ENCODE peak calls at places on chromosome 20, in six cellular contexts. One of them, this sample, is unnamed.

GRCh38 chr20:36836591-36837329 is 39.2 kb upstream of the TLDC2 start:
- DNase-seq in A673: peak; percentile 82
- DNase-seq in hepatocyte: peak; percentile 71
- DNase-seq in GM23248: peak; percentile 63
- DNase-seq in fibroblast of lung: no peak
- DNase-seq in GM23338: peak; percentile 96
- DNase-seq in this sample: peak; percentile 45

GRCh38 chr20:53708129-53708968 is 114.7 kb upstream of the ZNF217 start:
- DNase-seq in A673: no peak
- DNase-seq in hepatocyte: peak; percentile 28
- DNase-seq in GM23248: peak; percentile 57
- DNase-seq in fibroblast of lung: peak; percentile 92
- DNase-seq in GM23338: no peak
- DNase-seq in this sample: peak; percentile 90

GRCh38 chr20:5531318-5532081 is 214.7 kb upstream of the PROKR2 start:
- DNase-seq in A673: no peak
- DNase-seq in hepatocyte: no peak
- DNase-seq in GM23248: peak; percentile 84
- DNase-seq in fibroblast of lung: peak; percentile 58
- DNase-seq in GM23338: no peak
- DNase-seq in this sample: no peak

GRCh38 chr20:47181056-47181862 is 175.2 kb downstream of the ZMYND8 start:
- DNase-seq in A673: peak; percentile 65
- DNase-seq in hepatocyte: peak; percentile 60
- DNase-seq in GM23248: peak; percentile 86
- DNase-seq in fibroblast of lung: peak; percentile 78
- DNase-seq in GM23338: peak; percentile 83
- DNase-seq in this sample: peak; percentile 36

GRCh38 chr20:61842011-61842410 is 223.7 kb downstream of the TAF4 start:
- DNase-seq in A673: no peak
- DNase-seq in hepatocyte: no peak
- DNase-seq in GM23248: peak; percentile 27
- DNase-seq in fibroblast of lung: no peak
- DNase-seq in GM23338: no peak
- DNase-seq in this sample: no peak

GRCh38 chr20:15576401-15576800 is 996.8 kb downstream of the KIF16B start:
- DNase-seq in A673: no peak
- DNase-seq in hepatocyte: no peak
- DNase-seq in GM23248: peak; percentile 51
- DNase-seq in fibroblast of lung: no peak
- DNase-seq in GM23338: no peak
- DNase-seq in this sample: no peak

GRCh38 chr20:401682-402495 is 6.2 kb upstream of the RBCK1 start:
- DNase-seq in A673: no peak
- DNase-seq in hepatocyte: peak; percentile 87
- DNase-seq in GM23248: peak; percentile 60
- DNase-seq in fibroblast of lung: peak; percentile 48
- DNase-seq in GM23338: no peak
- DNase-seq in this sample: peak; percentile 25

GRCh38 chr20:51237790-51238189 is 214.9 kb upstream of the KCNG1 start:
- DNase-seq in A673: no peak
- DNase-seq in hepatocyte: no peak
- DNase-seq in GM23248: peak; percentile 24
- DNase-seq in fibroblast of lung: no peak
- DNase-seq in GM23338: no peak
- DNase-seq in this sample: no peak

GRCh38 chr20:10463622-10464021 is 28.5 kb downstream of the SLX4IP start:
- DNase-seq in A673: no peak
- DNase-seq in hepatocyte: no peak
- DNase-seq in GM23248: no peak
- DNase-seq in fibroblast of lung: no peak
- DNase-seq in GM23338: no peak
- DNase-seq in this sample: peak; percentile 37

GRCh38 chr20:53691060-53691810 is 97.6 kb upstream of the ZNF217 start:
- DNase-seq in A673: no peak
- DNase-seq in hepatocyte: no peak
- DNase-seq in GM23248: peak; percentile 21
- DNase-seq in fibroblast of lung: peak; percentile 45
- DNase-seq in GM23338: no peak
- DNase-seq in this sample: peak; percentile 98

GRCh38 chr20:44203161-44203560 is 7.4 kb downstream of the OSER1 start:
- DNase-seq in A673: no peak
- DNase-seq in hepatocyte: no peak
- DNase-seq in GM23248: peak; percentile 31
- DNase-seq in fibroblast of lung: peak; percentile 63
- DNase-seq in GM23338: no peak
- DNase-seq in this sample: no peak

GRCh38 chr20:50824137-50824536 is 29.3 kb downstream of the BCAS4 start:
- DNase-seq in A673: no peak
- DNase-seq in hepatocyte: no peak
- DNase-seq in GM23248: peak; percentile 83
- DNase-seq in fibroblast of lung: peak; percentile 90
- DNase-seq in GM23338: no peak
- DNase-seq in this sample: peak; percentile 85

GRCh38 chr20:2299301-2299700 is 3.5 kb downstream of the TGM3 start:
- DNase-seq in A673: no peak
- DNase-seq in hepatocyte: peak; percentile 75
- DNase-seq in GM23248: peak; percentile 44
- DNase-seq in fibroblast of lung: no peak
- DNase-seq in GM23338: no peak
- DNase-seq in this sample: no peak

GRCh38 chr20:13661070-13661687 is 22.4 kb upstream of the TASP1 start:
- DNase-seq in A673: no peak
- DNase-seq in hepatocyte: no peak
- DNase-seq in GM23248: no peak
- DNase-seq in fibroblast of lung: peak; percentile 66
- DNase-seq in GM23338: no peak
- DNase-seq in this sample: no peak

GRCh38 chr20:44068780-44069191 is 118.2 kb downstream of the JPH2 start:
- DNase-seq in A673: no peak
- DNase-seq in hepatocyte: no peak
- DNase-seq in GM23248: no peak
- DNase-seq in fibroblast of lung: no peak
- DNase-seq in GM23338: no peak
- DNase-seq in this sample: no peak

GRCh38 chr20:38870733-38871559 is 55.3 kb upstream of the FAM83D start:
- DNase-seq in A673: no peak
- DNase-seq in hepatocyte: peak; percentile 17
- DNase-seq in GM23248: peak; percentile 53
- DNase-seq in fibroblast of lung: peak; percentile 6
- DNase-seq in GM23338: peak; percentile 42
- DNase-seq in this sample: peak; percentile 69

GRCh38 chr20:58854638-58855471 is 2.3 kb downstream of the GNAS start:
- DNase-seq in A673: no peak
- DNase-seq in hepatocyte: no peak
- DNase-seq in GM23248: peak; percentile 47
- DNase-seq in fibroblast of lung: no peak
- DNase-seq in GM23338: peak; percentile 68
- DNase-seq in this sample: no peak
- TF ChIP-seq EZH2 in A673: peak; percentile 92
- TF ChIP-seq EZH2 in hepatocyte: peak; percentile 85
- TF ChIP-seq EZH2 in GM23248: peak; percentile 13
- TF ChIP-seq EZH2 in fibroblast of lung: peak; percentile 63
- TF ChIP-seq EZH2 in GM23338: peak; percentile 89
- TF ChIP-seq EZH2 in this sample: no peak

GRCh38 chr20:63518946-63519764 is 1.4 kb upstream of the PPDPF start:
- DNase-seq in A673: no peak
- DNase-seq in hepatocyte: no peak
- DNase-seq in GM23248: no peak
- DNase-seq in fibroblast of lung: no peak
- DNase-seq in GM23338: no peak
- DNase-seq in this sample: no peak

GRCh38 chr20:63520594-63520938 is at the start of gene PPDPF:
- DNase-seq in A673: peak; percentile 84
- DNase-seq in hepatocyte: peak; percentile 95
- DNase-seq in GM23248: peak; percentile 91
- DNase-seq in fibroblast of lung: peak; percentile 67
- DNase-seq in GM23338: no peak
- DNase-seq in this sample: peak; percentile 83

GRCh38 chr20:63520939-63521601 is 505 bp downstream of the PPDPF start:
- DNase-seq in A673: peak; percentile 77
- DNase-seq in hepatocyte: peak; percentile 93
- DNase-seq in GM23248: peak; percentile 91
- DNase-seq in fibroblast of lung: peak; percentile 50
- DNase-seq in GM23338: peak; percentile 82
- DNase-seq in this sample: peak; percentile 50

GRCh38 chr20:63518351-63518861 is 2.2 kb upstream of the PPDPF start:
- DNase-seq in A673: no peak
- DNase-seq in hepatocyte: no peak
- DNase-seq in GM23248: no peak
- DNase-seq in fibroblast of lung: no peak
- DNase-seq in GM23338: no peak
- DNase-seq in this sample: no peak

GRCh38 chr20:63519765-63520593 is 586 bp upstream of the PPDPF start:
- DNase-seq in A673: peak; percentile 68
- DNase-seq in hepatocyte: peak; percentile 80
- DNase-seq in GM23248: peak; percentile 74
- DNase-seq in fibroblast of lung: peak; percentile 49
- DNase-seq in GM23338: peak; percentile 86
- DNase-seq in this sample: peak; percentile 77
- TF ChIP-seq EZH2 in A673: no peak
- TF ChIP-seq EZH2 in hepatocyte: no peak
- TF ChIP-seq EZH2 in GM23248: no peak
- TF ChIP-seq EZH2 in fibroblast of lung: no peak
- TF ChIP-seq EZH2 in GM23338: no peak
- TF ChIP-seq EZH2 in this sample: no peak

GRCh38 chr20:58374027-58374850 is 14.8 kb upstream of the VAPB start:
- DNase-seq in A673: no peak
- DNase-seq in hepatocyte: no peak
- DNase-seq in GM23248: no peak
- DNase-seq in fibroblast of lung: no peak
- DNase-seq in GM23338: peak; percentile 70
- DNase-seq in this sample: no peak

GRCh38 chr20:58377017-58377416 is 12.0 kb upstream of the VAPB start:
- DNase-seq in A673: no peak
- DNase-seq in hepatocyte: no peak
- DNase-seq in GM23248: no peak
- DNase-seq in fibroblast of lung: no peak
- DNase-seq in GM23338: no peak
- DNase-seq in this sample: no peak

GRCh38 chr20:58374906-58375760 is 13.9 kb upstream of the VAPB start:
- DNase-seq in A673: peak; percentile 7
- DNase-seq in hepatocyte: peak; percentile 25
- DNase-seq in GM23248: peak; percentile 50
- DNase-seq in fibroblast of lung: peak; percentile 70
- DNase-seq in GM23338: peak; percentile 92
- DNase-seq in this sample: no peak

GRCh38 chr20:58375796-58376195 is 13.2 kb upstream of the VAPB start:
- DNase-seq in A673: no peak
- DNase-seq in hepatocyte: no peak
- DNase-seq in GM23248: no peak
- DNase-seq in fibroblast of lung: no peak
- DNase-seq in GM23338: no peak
- DNase-seq in this sample: no peak

DNA sequence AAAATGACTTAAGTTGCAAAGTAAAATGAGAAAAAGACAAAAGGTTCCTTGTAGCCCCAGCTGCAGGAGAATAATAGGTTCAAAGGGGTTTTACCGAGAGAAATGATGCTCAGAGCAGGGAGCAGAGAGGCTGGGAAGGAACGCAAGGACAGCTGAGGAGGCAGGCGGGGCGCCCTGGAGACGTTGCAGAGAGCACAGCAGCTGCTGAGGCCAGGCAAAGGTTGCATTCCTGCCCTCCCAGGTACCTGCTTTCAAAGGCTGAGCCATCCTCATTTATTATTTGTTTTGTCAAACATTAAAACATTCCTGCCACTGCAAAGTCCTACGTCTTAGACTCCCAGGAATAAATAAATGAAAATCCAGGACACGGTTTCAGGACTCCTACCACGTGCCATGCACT is 16.2 kb upstream of the VAPB start:
- DNase-seq in A673: no peak
- DNase-seq in hepatocyte: peak; percentile 62
- DNase-seq in GM23248: no peak
- DNase-seq in fibroblast of lung: no peak
- DNase-seq in GM23338: peak; percentile 89
- DNase-seq in this sample: no peak
- TF ChIP-seq EZH2 in A673: no peak
- TF ChIP-seq EZH2 in hepatocyte: no peak
- TF ChIP-seq EZH2 in GM23248: no peak
- TF ChIP-seq EZH2 in fibroblast of lung: no peak
- TF ChIP-seq EZH2 in GM23338: no peak
- TF ChIP-seq EZH2 in this sample: no peak

GRCh38 chr20:46174469-46175126 is 56.5 kb downstream of the CD40 start:
- DNase-seq in A673: peak; percentile 76
- DNase-seq in hepatocyte: peak; percentile 90
- DNase-seq in GM23248: peak; percentile 68
- DNase-seq in fibroblast of lung: peak; percentile 42
- DNase-seq in GM23338: peak; percentile 95
- DNase-seq in this sample: no peak

GRCh38 chr20:46172455-46172854 is 54.3 kb downstream of the CD40 start:
- DNase-seq in A673: no peak
- DNase-seq in hepatocyte: no peak
- DNase-seq in GM23248: no peak
- DNase-seq in fibroblast of lung: no peak
- DNase-seq in GM23338: no peak
- DNase-seq in this sample: no peak

GRCh38 chr20:46175127-46175494 is 57.0 kb downstream of the CD40 start:
- DNase-seq in A673: no peak
- DNase-seq in hepatocyte: no peak
- DNase-seq in GM23248: no peak
- DNase-seq in fibroblast of lung: no peak
- DNase-seq in GM23338: no peak
- DNase-seq in this sample: no peak

GRCh38 chr20:46172961-46173536 is 54.9 kb downstream of the CD40 start:
- DNase-seq in A673: no peak
- DNase-seq in hepatocyte: no peak
- DNase-seq in GM23248: no peak
- DNase-seq in fibroblast of lung: no peak
- DNase-seq in GM23338: no peak
- DNase-seq in this sample: no peak

DNA sequence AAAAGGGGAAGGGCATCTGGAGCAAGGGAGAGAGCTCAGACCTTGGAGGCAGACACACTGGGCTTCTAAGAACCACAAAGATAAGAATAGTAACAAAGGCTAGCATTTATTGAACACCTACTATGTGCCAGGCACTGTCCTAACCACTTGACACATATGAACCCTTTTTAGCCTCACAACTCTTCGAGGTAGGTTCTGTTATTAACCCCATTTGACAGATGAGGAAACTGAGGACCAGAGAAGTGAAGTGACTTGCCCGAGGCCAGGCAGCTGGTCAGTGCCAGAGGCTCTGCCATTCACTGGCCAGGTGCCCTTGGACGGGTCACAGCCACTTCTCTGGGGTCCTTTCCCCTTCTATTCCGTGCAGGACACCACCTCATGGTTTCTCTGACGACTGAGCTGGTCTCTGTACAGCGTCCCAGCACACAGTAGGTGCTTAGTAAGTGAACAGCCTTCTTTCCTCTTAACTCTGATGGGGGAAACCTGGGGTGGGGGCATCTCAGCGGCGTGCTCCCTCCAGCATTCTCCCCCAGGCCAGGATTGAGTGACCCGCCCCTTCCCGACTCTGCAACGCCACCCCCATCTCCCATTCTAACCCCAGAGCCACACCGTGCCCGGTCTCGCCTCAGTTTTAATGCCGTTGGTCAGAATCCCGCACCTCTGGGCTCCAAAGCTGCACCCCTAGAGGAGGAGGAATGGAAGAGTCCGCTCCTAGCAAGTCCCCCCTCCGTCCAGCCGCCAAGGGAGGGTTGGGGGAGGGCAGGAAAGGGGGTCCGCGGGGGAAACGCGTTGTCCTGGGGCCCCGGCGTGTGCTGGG is 55.7 kb downstream of the CD40 start:
- DNase-seq in A673: no peak
- DNase-seq in hepatocyte: no peak
- DNase-seq in GM23248: no peak
- DNase-seq in fibroblast of lung: no peak
- DNase-seq in GM23338: peak; percentile 72
- DNase-seq in this sample: no peak
- TF ChIP-seq EZH2 in A673: no peak
- TF ChIP-seq EZH2 in hepatocyte: no peak
- TF ChIP-seq EZH2 in GM23248: no peak
- TF ChIP-seq EZH2 in fibroblast of lung: peak; percentile 44
- TF ChIP-seq EZH2 in GM23338: no peak
- TF ChIP-seq EZH2 in this sample: peak; percentile 70